ENCODE peak calls at places on chromosomes 6 and 20, in four cellular contexts. P is natural killer cell, Q is HFF-Myc, N is B cell. V is an unnamed sample.

GRCh38 chr6:5968817-5969726 is 37.7 kb downstream of the NRN1 start:
- DNase-seq in Q (no peak), N (no peak), P (no peak), V (no peak)

GRCh38 chr6:46983007-46983411 is 59.1 kb downstream of the ADGRF1 start:
- DNase-seq in P (no peak), N (no peak), Q (peak; percentile 7), V (peak; percentile 70)

GRCh38 chr20:19252670-19253120 is 40.3 kb downstream of the SLC24A3 start:
- DNase-seq in N (no peak), P (no peak), Q (no peak), V (no peak)

GRCh38 chr20:34709836-34710567 is 5.9 kb downstream of the TP53INP2 start:
- DNase-seq in N (peak; percentile 93), P (no peak), Q (no peak), V (no peak)

GRCh38 chr6:2943564-2943955 is 27.8 kb downstream of the SERPINB6 start:
- DNase-seq in N (no peak), Q (no peak), P (no peak), V (no peak)

GRCh38 chr6:32974541-32975308 is 6.3 kb downstream of the BRD2 start:
- DNase-seq in Q (no peak), P (no peak), N (no peak), V (no peak)

GRCh38 chr20:44738779-44739477 is 6.7 kb upstream of the KCNK15 start:
- DNase-seq in N (no peak), Q (no peak), P (no peak), V (no peak)

GRCh38 chr20:40882173-40882572 is 146.4 kb upstream of the TOP1 start:
- DNase-seq in Q (no peak), P (no peak), N (no peak), V (no peak)

GRCh38 chr20:49669601-49670189 is 44.0 kb downstream of the B4GALT5 start:
- DNase-seq in N (no peak), P (no peak), Q (no peak), V (no peak)

GRCh38 chr6:118813795-118814194 is 80.2 kb upstream of the ASF1A start:
- DNase-seq in Q (no peak), N (no peak), P (no peak), V (peak; percentile 13)

GRCh38 chr6:131627724-131628682 is at the start of gene MED23:
- DNase-seq in Q (peak; percentile 83), P (peak; percentile 92), N (peak; percentile 81), V (peak; percentile 52)

GRCh38 chr6:143540192-143540591 is 28.7 kb upstream of the FUCA2 start:
- DNase-seq in P (no peak), N (no peak), Q (no peak), V (no peak)

GRCh38 chr6:163149535-163149848 is 265.0 kb upstream of the QKI start:
- DNase-seq in P (no peak), N (no peak), Q (no peak), V (no peak)

GRCh38 chr6:140360651-140361050 is 986.2 kb upstream of the CITED2 start:
- DNase-seq in Q (no peak), N (no peak), P (no peak), V (peak; percentile 74)

GRCh38 chr6:10375391-10375969 is 39.4 kb downstream of the TFAP2A start:
- DNase-seq in N (no peak), Q (no peak), P (no peak), V (no peak)

DNA sequence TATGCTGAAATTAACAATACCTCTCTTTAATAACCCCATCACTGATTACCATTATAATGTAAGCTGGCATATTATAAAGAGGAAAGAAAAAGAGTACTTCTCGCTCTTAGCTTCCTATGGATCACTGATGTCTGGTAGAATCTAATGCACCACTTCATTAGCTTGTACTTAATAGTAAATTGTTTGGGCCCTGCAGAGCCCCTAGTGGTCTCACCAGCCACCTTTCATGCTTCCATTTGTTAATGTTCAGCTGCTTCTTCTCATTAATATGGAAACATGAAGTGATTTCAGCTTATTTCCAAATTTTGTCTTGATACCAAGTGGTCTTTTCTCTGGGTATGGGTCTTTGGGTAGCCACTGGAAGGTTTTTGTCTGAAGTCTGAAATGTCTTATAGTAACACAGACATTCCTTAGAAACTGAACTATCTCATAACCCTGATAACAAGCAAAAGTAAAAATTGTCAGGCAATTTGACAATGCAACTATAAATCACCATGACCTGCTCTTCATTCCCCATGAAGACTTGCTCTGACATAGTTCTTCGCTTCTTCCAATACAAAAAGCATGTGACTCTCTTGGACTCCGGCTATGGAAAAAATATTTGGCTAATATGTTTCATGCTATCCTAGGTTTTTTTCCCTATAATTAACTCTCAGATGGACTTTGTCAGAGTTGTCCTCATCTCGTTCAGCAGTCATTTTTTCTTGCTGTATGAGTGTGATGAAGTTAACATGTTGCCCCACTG is 395.8 kb upstream of the MARCKS start:
- DNase-seq in P (no peak), N (no peak), Q (no peak), V (no peak)
- TF ChIP-seq CTCF in P (no peak), N (no peak), Q (peak; percentile 43), V (peak; percentile 41)

GRCh38 chr6:149190228-149190831 is 127.2 kb upstream of the TAB2 start:
- DNase-seq in Q (no peak), P (no peak), N (no peak), V (peak; percentile 2)
- TF ChIP-seq CTCF in Q (peak; percentile 10), P (no peak), N (peak; percentile 77), V (peak; percentile 55)

DNA sequence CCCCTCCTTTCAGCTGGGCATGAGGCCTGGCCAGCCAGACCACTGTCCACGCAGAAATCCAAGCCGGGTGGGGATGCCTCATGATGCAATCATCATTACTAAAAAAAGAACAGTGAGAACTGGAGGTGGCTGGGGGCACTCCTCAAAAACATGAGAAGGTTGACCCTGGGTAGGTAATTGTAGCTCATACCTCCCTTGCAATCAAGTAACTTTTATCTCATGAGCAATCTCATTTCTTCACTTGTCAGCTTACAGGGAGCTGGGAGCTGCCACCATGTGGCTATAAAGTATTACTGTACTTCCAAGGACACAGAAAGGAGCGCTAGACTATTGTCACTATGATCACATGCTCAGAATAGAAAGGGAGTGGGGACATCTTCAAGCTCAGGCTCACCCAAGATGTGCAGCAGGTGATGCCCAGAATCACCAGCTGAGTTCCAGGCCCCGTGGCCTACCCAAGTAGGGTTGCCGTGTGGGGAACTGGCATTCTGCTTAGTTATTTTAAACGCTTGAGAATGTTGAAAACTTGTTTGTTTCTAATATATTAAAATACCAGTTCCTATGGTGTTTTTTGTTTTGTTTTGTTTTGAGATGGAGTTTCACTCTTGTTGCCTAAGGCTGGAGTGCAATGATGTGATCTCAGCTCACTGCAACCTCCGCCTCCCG is 3.0 kb upstream of the CDH26 start:
- DNase-seq in Q (no peak), N (no peak), P (no peak), V (no peak)
- TF ChIP-seq CTCF in Q (no peak), N (no peak), P (no peak), V (peak; percentile 39)

DNA sequence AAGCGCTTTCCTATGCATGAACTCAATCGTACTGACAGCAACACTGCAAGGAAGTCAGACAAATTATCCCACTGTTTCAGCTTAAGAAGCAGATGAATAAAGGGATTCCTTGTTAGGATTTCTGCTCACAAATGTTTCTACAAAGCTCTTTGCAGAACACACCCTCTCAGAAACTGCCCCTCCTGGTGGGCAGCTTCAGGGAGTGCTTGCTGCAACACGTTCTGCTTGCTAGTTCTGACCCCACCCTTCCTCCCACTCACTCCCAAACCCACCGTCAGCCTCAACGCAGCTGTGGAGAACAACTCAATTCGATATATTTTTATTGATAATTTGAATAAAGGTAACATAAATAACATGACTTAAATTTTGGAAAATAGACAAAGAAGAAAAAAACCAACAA is 250.8 kb upstream of the PRDM1 start:
- DNase-seq in Q (no peak), P (no peak), N (no peak), V (no peak)
- TF ChIP-seq CTCF in Q (peak; percentile 48), P (peak; percentile 14), N (peak; percentile 28), V (peak; percentile 37)

GRCh38 chr6:160756021-160756420 is 54.0 kb downstream of the PLG start:
- DNase-seq in Q (no peak), N (no peak), P (no peak), V (no peak)

GRCh38 chr6:160755168-160755567 is 53.1 kb downstream of the PLG start:
- DNase-seq in Q (no peak), P (no peak), N (no peak), V (no peak)

DNA sequence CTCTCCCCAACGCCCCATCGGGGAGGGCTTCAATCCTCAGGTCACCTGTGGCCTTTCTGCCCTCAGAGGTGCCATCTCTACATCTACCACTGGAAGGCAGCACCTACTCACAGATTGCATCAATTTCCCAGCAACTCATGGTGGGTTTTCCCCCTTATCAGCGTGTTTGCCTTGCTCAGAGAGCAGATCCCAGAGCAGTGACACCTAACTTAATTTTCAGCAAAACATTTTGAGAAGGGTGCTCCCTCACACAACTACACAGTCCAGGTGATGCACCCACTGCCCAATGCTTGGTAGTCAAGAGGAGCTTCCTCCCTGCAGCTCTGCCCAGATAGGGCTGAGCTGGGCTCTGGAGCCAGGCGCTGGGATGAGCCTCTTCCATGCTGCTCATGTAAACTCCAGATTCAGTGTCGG is 48.2 kb downstream of the PLG start:
- DNase-seq in Q (no peak), N (no peak), P (no peak), V (no peak)
- TF ChIP-seq CTCF in Q (peak; percentile 16), N (peak; percentile 28), P (no peak), V (peak; percentile 65)

GRCh38 chr20:275791-276190 is 14.8 kb downstream of the C20orf96 start:
- DNase-seq in Q (no peak), N (no peak), P (no peak), V (no peak)

GRCh38 chr20:277496-277781 is 13.1 kb downstream of the C20orf96 start:
- DNase-seq in N (no peak), Q (no peak), P (no peak), V (no peak)

GRCh38 chr20:276620-277495 is 13.7 kb downstream of the C20orf96 start:
- DNase-seq in P (no peak), N (no peak), Q (no peak), V (no peak)

GRCh38 chr20:278181-278580 is 12.4 kb downstream of the C20orf96 start:
- DNase-seq in Q (no peak), P (no peak), N (no peak), V (no peak)

GRCh38 chr20:278607-279571 is 11.7 kb downstream of the C20orf96 start:
- DNase-seq in N (peak; percentile 41), Q (no peak), P (no peak), V (no peak)
- TF ChIP-seq CTCF in N (no peak), Q (peak; percentile 13), P (no peak), V (no peak)

DNA sequence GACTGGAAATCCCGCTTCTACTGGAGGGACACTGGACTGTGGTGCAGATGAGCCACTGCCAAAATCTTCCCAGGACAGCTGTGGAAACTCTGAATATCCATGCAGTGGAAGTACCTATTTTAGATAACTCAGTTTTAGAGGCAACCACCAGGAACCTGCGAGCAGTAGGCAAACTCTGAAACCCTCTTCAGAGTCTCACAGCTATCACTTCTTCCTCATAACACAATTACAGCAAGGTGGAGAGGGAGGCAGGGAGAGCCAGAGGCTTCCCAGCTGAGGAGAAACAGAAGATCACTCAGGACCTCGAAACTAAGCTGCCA is 322.7 kb upstream of the NT5E start:
- DNase-seq in P (no peak), Q (no peak), N (no peak), V (no peak)
- TF ChIP-seq CTCF in P (no peak), Q (no peak), N (no peak), V (no peak)

V was measured in epithelial cell of proximal tubule.